ENCODE peak calls at places on chromosomes 4 and X, in six cellular contexts. One of them, this sample, is unnamed.

GRCh38 chr4:94226763-94227162 is 19.1 kb downstream of the SMARCAD1 start:
- DNase-seq in GM13976: no peak
- DNase-seq in tibial nerve: no peak
- DNase-seq in activated CD8-positive, alpha-beta T cell treated with anti-CD3 and anti-CD28 coated beads, Interleukin-2, amount 10 ng/mL, durations not matched to agents 7 days and 5 days: no peak
- DNase-seq in NCI-H2029 treated with DMSO at 0.1 percent for 48 hours: no peak
- DNase-seq in esophagus squamous epithelium: no peak
- DNase-seq in this sample: no peak

GRCh38 chr4:78650106-78651021 is 98.8 kb downstream of the ANXA3 start:
- DNase-seq in GM13976: no peak
- DNase-seq in tibial nerve: no peak
- DNase-seq in activated CD8-positive, alpha-beta T cell treated with anti-CD3 and anti-CD28 coated beads, Interleukin-2, amount 10 ng/mL, durations not matched to agents 7 days and 5 days: no peak
- DNase-seq in NCI-H2029 treated with DMSO at 0.1 percent for 48 hours: no peak
- DNase-seq in esophagus squamous epithelium: no peak
- DNase-seq in this sample: peak; percentile 26

GRCh38 chr4:147731611-147732515 is at the start of gene ARHGAP10:
- DNase-seq in GM13976: peak; percentile 85
- DNase-seq in tibial nerve: peak; percentile 42
- DNase-seq in activated CD8-positive, alpha-beta T cell treated with anti-CD3 and anti-CD28 coated beads, Interleukin-2, amount 10 ng/mL, durations not matched to agents 7 days and 5 days: peak; percentile 62
- DNase-seq in NCI-H2029 treated with DMSO at 0.1 percent for 48 hours: no peak
- DNase-seq in esophagus squamous epithelium: no peak
- DNase-seq in this sample: peak; percentile 54

GRCh38 chrX:41369152-41369551 is 35.2 kb downstream of the DDX3X start:
- DNase-seq in GM13976: no peak
- DNase-seq in tibial nerve: no peak
- DNase-seq in activated CD8-positive, alpha-beta T cell treated with anti-CD3 and anti-CD28 coated beads, Interleukin-2, amount 10 ng/mL, durations not matched to agents 7 days and 5 days: no peak
- DNase-seq in NCI-H2029 treated with DMSO at 0.1 percent for 48 hours: no peak
- DNase-seq in esophagus squamous epithelium: no peak
- DNase-seq in this sample: no peak

GRCh38 chr4:3440011-3440410 is 1.8 kb upstream of the HGFAC start:
- DNase-seq in GM13976: no peak
- DNase-seq in tibial nerve: no peak
- DNase-seq in activated CD8-positive, alpha-beta T cell treated with anti-CD3 and anti-CD28 coated beads, Interleukin-2, amount 10 ng/mL, durations not matched to agents 7 days and 5 days: no peak
- DNase-seq in NCI-H2029 treated with DMSO at 0.1 percent for 48 hours: peak; percentile 6
- DNase-seq in esophagus squamous epithelium: no peak
- DNase-seq in this sample: no peak

GRCh38 chrX:57905141-57905540 is 5.1 kb downstream of the ZXDA start:
- DNase-seq in GM13976: no peak
- DNase-seq in tibial nerve: no peak
- DNase-seq in activated CD8-positive, alpha-beta T cell treated with anti-CD3 and anti-CD28 coated beads, Interleukin-2, amount 10 ng/mL, durations not matched to agents 7 days and 5 days: no peak
- DNase-seq in NCI-H2029 treated with DMSO at 0.1 percent for 48 hours: no peak
- DNase-seq in esophagus squamous epithelium: no peak
- DNase-seq in this sample: no peak

GRCh38 chr4:41361831-41362646 is 105.3 kb downstream of the UCHL1 start:
- DNase-seq in GM13976: no peak
- DNase-seq in tibial nerve: no peak
- DNase-seq in activated CD8-positive, alpha-beta T cell treated with anti-CD3 and anti-CD28 coated beads, Interleukin-2, amount 10 ng/mL, durations not matched to agents 7 days and 5 days: no peak
- DNase-seq in NCI-H2029 treated with DMSO at 0.1 percent for 48 hours: peak; percentile 55
- DNase-seq in esophagus squamous epithelium: no peak
- DNase-seq in this sample: no peak

GRCh38 chrX:71814123-71814912 is 51.2 kb downstream of the CXorf49B start:
- DNase-seq in GM13976: no peak
- DNase-seq in tibial nerve: no peak
- DNase-seq in activated CD8-positive, alpha-beta T cell treated with anti-CD3 and anti-CD28 coated beads, Interleukin-2, amount 10 ng/mL, durations not matched to agents 7 days and 5 days: no peak
- DNase-seq in NCI-H2029 treated with DMSO at 0.1 percent for 48 hours: no peak
- DNase-seq in esophagus squamous epithelium: no peak
- DNase-seq in this sample: no peak

GRCh38 chr4:38020386-38020785 is 60.2 kb downstream of the PTTG2 start:
- DNase-seq in GM13976: no peak
- DNase-seq in tibial nerve: no peak
- DNase-seq in activated CD8-positive, alpha-beta T cell treated with anti-CD3 and anti-CD28 coated beads, Interleukin-2, amount 10 ng/mL, durations not matched to agents 7 days and 5 days: no peak
- DNase-seq in NCI-H2029 treated with DMSO at 0.1 percent for 48 hours: no peak
- DNase-seq in esophagus squamous epithelium: no peak
- DNase-seq in this sample: no peak

GRCh38 chr4:102213031-102213430 is 132.3 kb downstream of the SLC39A8 start:
- DNase-seq in GM13976: no peak
- DNase-seq in tibial nerve: no peak
- DNase-seq in activated CD8-positive, alpha-beta T cell treated with anti-CD3 and anti-CD28 coated beads, Interleukin-2, amount 10 ng/mL, durations not matched to agents 7 days and 5 days: no peak
- DNase-seq in NCI-H2029 treated with DMSO at 0.1 percent for 48 hours: no peak
- DNase-seq in esophagus squamous epithelium: no peak
- DNase-seq in this sample: no peak

GRCh38 chrX:118540342-118540741 is 44.7 kb downstream of the DOCK11 start:
- DNase-seq in GM13976: no peak
- DNase-seq in tibial nerve: no peak
- DNase-seq in activated CD8-positive, alpha-beta T cell treated with anti-CD3 and anti-CD28 coated beads, Interleukin-2, amount 10 ng/mL, durations not matched to agents 7 days and 5 days: no peak
- DNase-seq in NCI-H2029 treated with DMSO at 0.1 percent for 48 hours: no peak
- DNase-seq in esophagus squamous epithelium: no peak
- DNase-seq in this sample: no peak

GRCh38 chr4:4269326-4269725 is 20.6 kb downstream of the LYAR start:
- DNase-seq in GM13976: no peak
- DNase-seq in tibial nerve: no peak
- DNase-seq in activated CD8-positive, alpha-beta T cell treated with anti-CD3 and anti-CD28 coated beads, Interleukin-2, amount 10 ng/mL, durations not matched to agents 7 days and 5 days: peak; percentile 53
- DNase-seq in NCI-H2029 treated with DMSO at 0.1 percent for 48 hours: no peak
- DNase-seq in esophagus squamous epithelium: no peak
- DNase-seq in this sample: no peak

GRCh38 chr4:150130953-150131352 is 52.7 kb downstream of the DCLK2 start:
- DNase-seq in GM13976: no peak
- DNase-seq in tibial nerve: no peak
- DNase-seq in activated CD8-positive, alpha-beta T cell treated with anti-CD3 and anti-CD28 coated beads, Interleukin-2, amount 10 ng/mL, durations not matched to agents 7 days and 5 days: no peak
- DNase-seq in NCI-H2029 treated with DMSO at 0.1 percent for 48 hours: peak; percentile 4
- DNase-seq in esophagus squamous epithelium: no peak
- DNase-seq in this sample: no peak

GRCh38 chrX:140151316-140151715 is 186.0 kb upstream of the CXorf66 start:
- DNase-seq in GM13976: no peak
- DNase-seq in tibial nerve: no peak
- DNase-seq in activated CD8-positive, alpha-beta T cell treated with anti-CD3 and anti-CD28 coated beads, Interleukin-2, amount 10 ng/mL, durations not matched to agents 7 days and 5 days: no peak
- DNase-seq in NCI-H2029 treated with DMSO at 0.1 percent for 48 hours: no peak
- DNase-seq in esophagus squamous epithelium: no peak
- DNase-seq in this sample: no peak

GRCh38 chr4:54077812-54078211 is 13.4 kb upstream of the CHIC2 start:
- DNase-seq in GM13976: no peak
- DNase-seq in tibial nerve: no peak
- DNase-seq in activated CD8-positive, alpha-beta T cell treated with anti-CD3 and anti-CD28 coated beads, Interleukin-2, amount 10 ng/mL, durations not matched to agents 7 days and 5 days: no peak
- DNase-seq in NCI-H2029 treated with DMSO at 0.1 percent for 48 hours: no peak
- DNase-seq in esophagus squamous epithelium: no peak
- DNase-seq in this sample: peak; percentile 37

GRCh38 chr4:164337219-164337944 is 416.5 kb upstream of the SMIM31 start:
- DNase-seq in GM13976: no peak
- DNase-seq in tibial nerve: no peak
- DNase-seq in activated CD8-positive, alpha-beta T cell treated with anti-CD3 and anti-CD28 coated beads, Interleukin-2, amount 10 ng/mL, durations not matched to agents 7 days and 5 days: no peak
- DNase-seq in NCI-H2029 treated with DMSO at 0.1 percent for 48 hours: no peak
- DNase-seq in esophagus squamous epithelium: no peak
- DNase-seq in this sample: no peak

GRCh38 chr4:173990126-173990878 is 293.2 kb downstream of the FBXO8 start:
- DNase-seq in GM13976: no peak
- DNase-seq in tibial nerve: no peak
- DNase-seq in activated CD8-positive, alpha-beta T cell treated with anti-CD3 and anti-CD28 coated beads, Interleukin-2, amount 10 ng/mL, durations not matched to agents 7 days and 5 days: no peak
- DNase-seq in NCI-H2029 treated with DMSO at 0.1 percent for 48 hours: no peak
- DNase-seq in esophagus squamous epithelium: no peak
- DNase-seq in this sample: peak; percentile 33

GRCh38 chr4:155161357-155161756 is 47.1 kb upstream of the NPY2R start:
- DNase-seq in GM13976: no peak
- DNase-seq in tibial nerve: no peak
- DNase-seq in activated CD8-positive, alpha-beta T cell treated with anti-CD3 and anti-CD28 coated beads, Interleukin-2, amount 10 ng/mL, durations not matched to agents 7 days and 5 days: no peak
- DNase-seq in NCI-H2029 treated with DMSO at 0.1 percent for 48 hours: no peak
- DNase-seq in esophagus squamous epithelium: no peak
- DNase-seq in this sample: no peak

GRCh38 chrX:153816821-153817220 is 13.5 kb downstream of the PDZD4 start:
- DNase-seq in GM13976: no peak
- DNase-seq in tibial nerve: no peak
- DNase-seq in activated CD8-positive, alpha-beta T cell treated with anti-CD3 and anti-CD28 coated beads, Interleukin-2, amount 10 ng/mL, durations not matched to agents 7 days and 5 days: peak; percentile 64
- DNase-seq in NCI-H2029 treated with DMSO at 0.1 percent for 48 hours: no peak
- DNase-seq in esophagus squamous epithelium: no peak
- DNase-seq in this sample: no peak

GRCh38 chr4:16516796-16517413 is 290.6 kb upstream of the TAPT1 start:
- DNase-seq in GM13976: no peak
- DNase-seq in tibial nerve: peak; percentile 30
- DNase-seq in activated CD8-positive, alpha-beta T cell treated with anti-CD3 and anti-CD28 coated beads, Interleukin-2, amount 10 ng/mL, durations not matched to agents 7 days and 5 days: no peak
- DNase-seq in NCI-H2029 treated with DMSO at 0.1 percent for 48 hours: no peak
- DNase-seq in esophagus squamous epithelium: no peak
- DNase-seq in this sample: no peak

GRCh38 chrX:7132335-7133035 is 15.0 kb upstream of the STS start:
- DNase-seq in GM13976: no peak
- DNase-seq in tibial nerve: no peak
- DNase-seq in activated CD8-positive, alpha-beta T cell treated with anti-CD3 and anti-CD28 coated beads, Interleukin-2, amount 10 ng/mL, durations not matched to agents 7 days and 5 days: peak; percentile 35
- DNase-seq in NCI-H2029 treated with DMSO at 0.1 percent for 48 hours: no peak
- DNase-seq in esophagus squamous epithelium: no peak
- DNase-seq in this sample: peak; percentile 90

GRCh38 chr4:145324161-145324560 is 143.8 kb upstream of the OTUD4 start:
- DNase-seq in GM13976: no peak
- DNase-seq in tibial nerve: no peak
- DNase-seq in activated CD8-positive, alpha-beta T cell treated with anti-CD3 and anti-CD28 coated beads, Interleukin-2, amount 10 ng/mL, durations not matched to agents 7 days and 5 days: no peak
- DNase-seq in NCI-H2029 treated with DMSO at 0.1 percent for 48 hours: no peak
- DNase-seq in esophagus squamous epithelium: no peak
- DNase-seq in this sample: no peak

GRCh38 chr4:123811763-123812390 is 415.3 kb downstream of the SPRY1 start:
- DNase-seq in GM13976: no peak
- DNase-seq in tibial nerve: no peak
- DNase-seq in activated CD8-positive, alpha-beta T cell treated with anti-CD3 and anti-CD28 coated beads, Interleukin-2, amount 10 ng/mL, durations not matched to agents 7 days and 5 days: no peak
- DNase-seq in NCI-H2029 treated with DMSO at 0.1 percent for 48 hours: no peak
- DNase-seq in esophagus squamous epithelium: no peak
- DNase-seq in this sample: no peak

GRCh38 chrX:51568586-51568985 is 50.1 kb downstream of the CENPVL3 start:
- DNase-seq in GM13976: no peak
- DNase-seq in tibial nerve: no peak
- DNase-seq in activated CD8-positive, alpha-beta T cell treated with anti-CD3 and anti-CD28 coated beads, Interleukin-2, amount 10 ng/mL, durations not matched to agents 7 days and 5 days: no peak
- DNase-seq in NCI-H2029 treated with DMSO at 0.1 percent for 48 hours: no peak
- DNase-seq in esophagus squamous epithelium: no peak
- DNase-seq in this sample: no peak

GRCh38 chr4:11618666-11619282 is 190.1 kb upstream of the HS3ST1 start:
- DNase-seq in GM13976: no peak
- DNase-seq in tibial nerve: no peak
- DNase-seq in activated CD8-positive, alpha-beta T cell treated with anti-CD3 and anti-CD28 coated beads, Interleukin-2, amount 10 ng/mL, durations not matched to agents 7 days and 5 days: no peak
- DNase-seq in NCI-H2029 treated with DMSO at 0.1 percent for 48 hours: no peak
- DNase-seq in esophagus squamous epithelium: no peak
- DNase-seq in this sample: no peak

GRCh38 chr4:118139241-118139640 is 105.0 kb downstream of the NDST3 start:
- DNase-seq in GM13976: no peak
- DNase-seq in tibial nerve: no peak
- DNase-seq in activated CD8-positive, alpha-beta T cell treated with anti-CD3 and anti-CD28 coated beads, Interleukin-2, amount 10 ng/mL, durations not matched to agents 7 days and 5 days: no peak
- DNase-seq in NCI-H2029 treated with DMSO at 0.1 percent for 48 hours: no peak
- DNase-seq in esophagus squamous epithelium: no peak
- DNase-seq in this sample: no peak

GRCh38 chr4:136713140-136713539 is 819.2 kb downstream of the PCDH18 start:
- DNase-seq in GM13976: peak; percentile 13
- DNase-seq in tibial nerve: no peak
- DNase-seq in activated CD8-positive, alpha-beta T cell treated with anti-CD3 and anti-CD28 coated beads, Interleukin-2, amount 10 ng/mL, durations not matched to agents 7 days and 5 days: no peak
- DNase-seq in NCI-H2029 treated with DMSO at 0.1 percent for 48 hours: no peak
- DNase-seq in esophagus squamous epithelium: no peak
- DNase-seq in this sample: peak; percentile 37

GRCh38 chrX:151488677-151489076 is 74.8 kb upstream of the PASD1 start:
- DNase-seq in GM13976: peak; percentile 23
- DNase-seq in tibial nerve: no peak
- DNase-seq in activated CD8-positive, alpha-beta T cell treated with anti-CD3 and anti-CD28 coated beads, Interleukin-2, amount 10 ng/mL, durations not matched to agents 7 days and 5 days: peak; percentile 22
- DNase-seq in NCI-H2029 treated with DMSO at 0.1 percent for 48 hours: no peak
- DNase-seq in esophagus squamous epithelium: no peak
- DNase-seq in this sample: peak; percentile 5

GRCh38 chr4:90357117-90357710 is 230.0 kb downstream of the CCSER1 start:
- DNase-seq in GM13976: peak; percentile 23
- DNase-seq in tibial nerve: no peak
- DNase-seq in activated CD8-positive, alpha-beta T cell treated with anti-CD3 and anti-CD28 coated beads, Interleukin-2, amount 10 ng/mL, durations not matched to agents 7 days and 5 days: no peak
- DNase-seq in NCI-H2029 treated with DMSO at 0.1 percent for 48 hours: no peak
- DNase-seq in esophagus squamous epithelium: no peak
- DNase-seq in this sample: peak; percentile 42

GRCh38 chrX:68647156-68647957 is at the start of gene STARD8:
- DNase-seq in GM13976: no peak
- DNase-seq in tibial nerve: no peak
- DNase-seq in activated CD8-positive, alpha-beta T cell treated with anti-CD3 and anti-CD28 coated beads, Interleukin-2, amount 10 ng/mL, durations not matched to agents 7 days and 5 days: no peak
- DNase-seq in NCI-H2029 treated with DMSO at 0.1 percent for 48 hours: no peak
- DNase-seq in esophagus squamous epithelium: no peak
- DNase-seq in this sample: peak; percentile 78

GRCh38 chr4:74189331-74190043 is 31.6 kb downstream of the MTHFD2L start:
- DNase-seq in GM13976: peak; percentile 19
- DNase-seq in tibial nerve: no peak
- DNase-seq in activated CD8-positive, alpha-beta T cell treated with anti-CD3 and anti-CD28 coated beads, Interleukin-2, amount 10 ng/mL, durations not matched to agents 7 days and 5 days: peak; percentile 24
- DNase-seq in NCI-H2029 treated with DMSO at 0.1 percent for 48 hours: peak; percentile 30
- DNase-seq in esophagus squamous epithelium: no peak
- DNase-seq in this sample: peak; percentile 42

GRCh38 chr4:74190919-74191397 is 33.0 kb downstream of the MTHFD2L start:
- DNase-seq in GM13976: no peak
- DNase-seq in tibial nerve: no peak
- DNase-seq in activated CD8-positive, alpha-beta T cell treated with anti-CD3 and anti-CD28 coated beads, Interleukin-2, amount 10 ng/mL, durations not matched to agents 7 days and 5 days: no peak
- DNase-seq in NCI-H2029 treated with DMSO at 0.1 percent for 48 hours: peak; percentile 44
- DNase-seq in esophagus squamous epithelium: no peak
- DNase-seq in this sample: no peak

GRCh38 chrX:150610446-150610845 is 42.0 kb downstream of the MTM1 start:
- DNase-seq in GM13976: no peak
- DNase-seq in tibial nerve: no peak
- DNase-seq in activated CD8-positive, alpha-beta T cell treated with anti-CD3 and anti-CD28 coated beads, Interleukin-2, amount 10 ng/mL, durations not matched to agents 7 days and 5 days: no peak
- DNase-seq in NCI-H2029 treated with DMSO at 0.1 percent for 48 hours: no peak
- DNase-seq in esophagus squamous epithelium: no peak
- DNase-seq in this sample: no peak